ENCODE peak calls at places on chromosome 16, in seven cellular contexts. R, Y, P, V, B, Q and A are unnamed samples.

GRCh38 chr16:28534542-28535373 is 4.0 kb downstream of the NUPR1 start:
- DNase-seq in Q (no peak), B (no peak), Y (no peak), R (no peak), V (no peak), P (no peak), A (no peak)

GRCh38 chr16:87613961-87614360 is 11.7 kb downstream of the JPH3 start:
- DNase-seq in V (no peak), Y (no peak), R (no peak), B (no peak), Q (no peak), P (no peak), A (no peak)

GRCh38 chr16:1789643-1790045 is 3.9 kb downstream of the IGFALS start:
- DNase-seq in V (no peak), B (no peak), R (no peak), Q (no peak), Y (no peak), P (no peak), A (no peak)

GRCh38 chr16:5017678-5017969 is 16.1 kb downstream of the NAGPA start:
- DNase-seq in R (no peak), Q (no peak), P (no peak), B (no peak), V (no peak), Y (no peak), A (no peak)

GRCh38 chr16:51321251-51321650 is 170.2 kb upstream of the SALL1 start:
- DNase-seq in Q (no peak), V (no peak), R (no peak), Y (no peak), B (no peak), P (no peak), A (no peak)

GRCh38 chr16:27465483-27465879 is 63.5 kb downstream of the IL21R start:
- DNase-seq in P (no peak), Q (no peak), Y (no peak), V (no peak), R (no peak), B (no peak), A (no peak)

GRCh38 chr16:82152192-82152591 is 17.8 kb downstream of the MPHOSPH6 start:
- DNase-seq in R (no peak), V (no peak), Y (no peak), Q (no peak), B (no peak), P (no peak), A (no peak)

GRCh38 chr16:67390816-67391423 is 2.4 kb downstream of the TPPP3 start:
- DNase-seq in Q (no peak), R (no peak), P (no peak), V (no peak), B (no peak), Y (no peak), A (no peak)

GRCh38 chr16:27431773-27432599 is 30.0 kb downstream of the IL21R start:
- DNase-seq in B (no peak), P (no peak), Q (no peak), Y (peak), V (no peak), R (no peak), A (no peak)

GRCh38 chr16:15993541-15993940 is 44.1 kb downstream of the ABCC1 start:
- DNase-seq in V (no peak), Q (no peak), R (no peak), P (no peak), B (no peak), Y (no peak), A (no peak)

GRCh38 chr16:53055603-53056527 is 1.1 kb downstream of the CHD9 start:
- DNase-seq in V (peak), B (no peak), Q (no peak), Y (peak), R (peak), P (peak), A (peak)

GRCh38 chr16:89210904-89211515 is 6.5 kb upstream of the ZNF778 start:
- DNase-seq in P (no peak), Y (no peak), R (no peak), V (peak), B (no peak), Q (no peak), A (no peak)

GRCh38 chr16:2483160-2483559 is 8.2 kb downstream of the TBC1D24 start:
- DNase-seq in P (no peak), B (no peak), Q (no peak), R (no peak), V (peak), Y (no peak), A (no peak)

GRCh38 chr16:54466233-54466632 is 179.6 kb upstream of the IRX3 start:
- DNase-seq in V (no peak), P (no peak), B (no peak), R (no peak), Y (no peak), Q (no peak), A (no peak)

GRCh38 chr16:83002351-83003334 is 375.9 kb downstream of the CDH13 start:
- DNase-seq in Q (no peak), B (no peak), P (no peak), R (no peak), Y (no peak), V (no peak), A (no peak)

GRCh38 chr16:23754594-23755483 is at the start of gene CHP2:
- DNase-seq in B (no peak), Q (no peak), R (peak), P (no peak), Y (no peak), V (peak), A (no peak)

GRCh38 chr16:78288915-78289314 is 189.5 kb downstream of the WWOX start:
- DNase-seq in Q (no peak), B (no peak), P (no peak), Y (no peak), V (no peak), R (no peak), A (no peak)

GRCh38 chr16:1721372-1721771 is 15.4 kb downstream of the MAPK8IP3 start:
- DNase-seq in B (no peak), P (no peak), R (no peak), Q (no peak), Y (no peak), V (no peak), A (no peak)

GRCh38 chr16:526181-527014 is 1.1 kb upstream of the CAPN15 start:
- DNase-seq in Q (no peak), V (no peak), R (peak), P (no peak), Y (no peak), B (no peak), A (no peak)

GRCh38 chr16:88768041-88768876 is 16.8 kb downstream of the PIEZO1 start:
- DNase-seq in B (no peak), V (peak), R (peak), Y (no peak), P (no peak), Q (no peak), A (no peak)

GRCh38 chr16:55487048-55487803 is 8.2 kb downstream of the MMP2 start:
- DNase-seq in V (no peak), R (no peak), P (no peak), B (no peak), Y (no peak), Q (no peak), A (no peak)

GRCh38 chr16:46908540-46909372 is 24.6 kb downstream of the GPT2 start:
- DNase-seq in P (peak), Y (peak), B (peak), R (peak), V (peak), Q (no peak), A (peak)

GRCh38 chr16:82169861-82170845 is at the start of gene MPHOSPH6:
- DNase-seq in Q (peak), P (peak), B (peak), R (peak), Y (peak), V (peak), A (peak)

GRCh38 chr16:84223456-84223855 is 16.4 kb downstream of the KCNG4 start:
- DNase-seq in V (no peak), Q (no peak), B (no peak), P (no peak), R (no peak), Y (no peak), A (no peak)

GRCh38 chr16:11359370-11359769 is 14.1 kb downstream of the RMI2 start:
- DNase-seq in R (no peak), Q (no peak), P (no peak), V (no peak), B (peak), Y (no peak), A (peak)

GRCh38 chr16:72104905-72105304 is 11.3 kb downstream of the DHX38 start:
- DNase-seq in Q (no peak), R (no peak), V (no peak), P (no peak), Y (no peak), B (no peak), A (no peak)

GRCh38 chr16:4489030-4489429 is 12.8 kb downstream of the HMOX2 start:
- DNase-seq in V (no peak), Q (no peak), P (no peak), B (no peak), R (no peak), Y (no peak), A (no peak)

GRCh38 chr16:27551046-27551445 is 1.1 kb downstream of the KATNIP start:
- DNase-seq in Q (no peak), B (no peak), V (no peak), R (no peak), P (no peak), Y (no peak), A (no peak)

GRCh38 chr16:81729451-81729850 is 49.6 kb upstream of the PLCG2 start:
- DNase-seq in Y (peak), Q (no peak), P (peak), B (peak), V (no peak), R (no peak), A (no peak)

GRCh38 chr16:337437-337836 is 15.1 kb downstream of the AXIN1 start:
- DNase-seq in V (no peak), Q (no peak), P (no peak), Y (no peak), B (no peak), R (no peak), A (no peak)

GRCh38 chr16:51392651-51393187 is 241.6 kb upstream of the SALL1 start:
- DNase-seq in P (no peak), R (no peak), Q (no peak), V (no peak), Y (peak), B (no peak), A (no peak)

GRCh38 chr16:87333101-87333500 is 15.9 kb upstream of the C16orf95 start:
- DNase-seq in V (no peak), P (no peak), Y (no peak), R (no peak), Q (no peak), B (no peak), A (no peak)

GRCh38 chr16:23420011-23420410 is 33.0 kb downstream of the COG7 start:
- DNase-seq in B (no peak), Q (no peak), P (no peak), V (no peak), Y (no peak), R (no peak), A (no peak)

GRCh38 chr16:65426484-65426883 is 304.6 kb upstream of the CDH11 start:
- DNase-seq in Q (no peak), B (no peak), R (no peak), Y (no peak), V (no peak), P (no peak), A (no peak)

GRCh38 chr16:23539984-23540816 is 16.9 kb downstream of the EARS2 start:
- DNase-seq in R (no peak), V (no peak), Q (no peak), P (peak), Y (no peak), B (no peak), A (peak)

GRCh38 chr16:85934210-85934609 is 35.2 kb downstream of the IRF8 start:
- DNase-seq in P (no peak), R (no peak), B (no peak), Q (no peak), Y (no peak), V (no peak), A (no peak)

GRCh38 chr16:85940214-85940613 is 41.3 kb downstream of the IRF8 start:
- DNase-seq in B (no peak), Y (no peak), V (no peak), P (peak), Q (no peak), R (no peak), A (no peak)

GRCh38 chr16:85936761-85937343 is 37.9 kb downstream of the IRF8 start:
- DNase-seq in V (no peak), Y (no peak), R (no peak), B (no peak), P (no peak), Q (no peak), A (no peak)

GRCh38 chr16:85935391-85935956 is 36.5 kb downstream of the IRF8 start:
- DNase-seq in V (no peak), Q (no peak), B (no peak), P (no peak), R (no peak), Y (no peak), A (no peak)

GRCh38 chr16:85935957-85936760 is 37.2 kb downstream of the IRF8 start:
- DNase-seq in Y (no peak), P (no peak), R (no peak), Q (peak), V (no peak), B (no peak), A (no peak)
- TF ChIP-seq JUND in Y (no peak), P (no peak), R (no peak), Q (peak), V (no peak), B (no peak), A (no peak)

GRCh38 chr16:70651524-70651923 is 5.2 kb downstream of the IL34 start:
- DNase-seq in B (no peak), Y (no peak), R (no peak), V (no peak), Q (no peak), P (no peak), A (no peak)

GRCh38 chr16:70648606-70649005 is 2.2 kb downstream of the IL34 start:
- DNase-seq in P (no peak), Q (no peak), V (no peak), B (no peak), R (no peak), Y (no peak), A (no peak)

GRCh38 chr16:70647461-70648359 is 1.4 kb downstream of the IL34 start:
- DNase-seq in V (no peak), R (no peak), Q (no peak), Y (no peak), B (no peak), P (no peak), A (no peak)

GRCh38 chr16:70650216-70650615 is 3.9 kb downstream of the IL34 start:
- DNase-seq in Q (no peak), R (no peak), P (no peak), V (no peak), B (no peak), Y (no peak), A (no peak)

GRCh38 chr16:70649300-70649699 is 2.9 kb downstream of the IL34 start:
- DNase-seq in Q (no peak), R (no peak), Y (no peak), V (no peak), B (no peak), P (no peak), A (no peak)
- TF ChIP-seq JUND in Q (no peak), R (no peak), Y (no peak), V (no peak), B (no peak), P (no peak), A (no peak)

GRCh38 chr16:49750341-49751011 is 105.4 kb downstream of the ZNF423 start:
- DNase-seq in R (no peak), B (no peak), Y (no peak), V (peak), P (no peak), Q (no peak), A (no peak)
- TF ChIP-seq JUND in R (no peak), B (no peak), Y (no peak), V (no peak), P (no peak), Q (no peak), A (no peak)

DNA sequence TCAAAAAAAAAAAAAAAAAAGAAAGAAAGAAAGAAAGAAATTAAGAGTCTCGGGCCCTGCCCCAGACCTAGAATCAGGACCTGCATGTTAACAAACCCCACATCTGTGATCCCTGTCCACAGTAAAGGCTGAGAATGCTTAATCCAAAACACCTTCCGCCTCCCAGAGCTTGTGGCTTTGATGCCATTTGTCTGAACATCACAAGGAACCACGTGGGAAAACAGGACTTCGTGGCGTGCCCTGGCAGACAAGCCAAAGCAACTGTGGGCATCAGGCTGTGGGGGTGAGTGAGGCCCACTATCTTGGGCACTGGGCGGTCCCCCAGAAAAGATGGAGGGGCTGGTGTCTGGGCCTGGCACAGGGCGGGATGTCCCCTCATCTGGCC is 173.4 kb upstream of the CIBAR2 start:
- DNase-seq in Y (no peak), Q (no peak), V (no peak), R (no peak), P (no peak), B (no peak), A (no peak)
- TF ChIP-seq JUND in Y (no peak), Q (no peak), V (no peak), R (no peak), P (no peak), B (no peak), A (no peak)

GRCh38 chr16:69187387-69187890 is 475 bp downstream of the SNTB2 start:
- DNase-seq in Y (peak), B (no peak), P (no peak), Q (no peak), R (peak), V (peak), A (peak)

GRCh38 chr16:69179255-69180010 is 7.5 kb upstream of the SNTB2 start:
- DNase-seq in Y (no peak), B (no peak), R (no peak), V (peak), Q (no peak), P (peak), A (peak)

GRCh38 chr16:69180011-69180338 is 7.0 kb upstream of the SNTB2 start:
- DNase-seq in P (no peak), B (no peak), Y (no peak), R (no peak), Q (no peak), V (no peak), A (no peak)

GRCh38 chr16:69186642-69187386 is at the start of gene SNTB2:
- DNase-seq in R (peak), Y (peak), Q (peak), V (peak), B (peak), P (peak), A (peak)

GRCh38 chr16:69182730-69183416 is 4.1 kb upstream of the SNTB2 start:
- DNase-seq in Q (no peak), P (no peak), B (no peak), Y (no peak), V (no peak), R (no peak), A (no peak)
- TF ChIP-seq JUND in Q (no peak), P (no peak), B (no peak), Y (no peak), V (no peak), R (no peak), A (no peak)

DNA sequence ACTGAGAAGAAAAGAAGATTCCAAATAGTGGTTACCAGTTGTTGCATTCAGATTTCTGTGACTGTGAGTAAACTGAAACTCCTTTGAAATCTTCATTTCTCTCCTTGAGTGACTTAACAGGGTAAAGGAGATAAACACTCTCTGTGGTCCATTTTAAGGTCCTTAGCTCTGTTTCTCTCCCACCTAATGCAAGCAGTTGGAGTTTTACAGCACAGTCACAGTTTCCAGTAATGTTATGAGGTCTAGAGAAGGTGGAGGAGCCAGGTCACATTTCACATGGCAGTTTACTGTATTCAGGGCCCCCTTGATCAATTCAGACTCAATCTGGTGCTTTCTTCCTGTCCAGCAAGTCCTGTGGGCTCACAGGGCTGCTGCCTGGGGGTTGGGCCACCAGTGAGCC is 32.2 kb upstream of the SLC12A3 start:
- DNase-seq in Y (no peak), R (no peak), P (no peak), V (no peak), Q (no peak), B (no peak), A (no peak)
- TF ChIP-seq JUND in Y (no peak), R (no peak), P (no peak), V (no peak), Q (no peak), B (no peak), A (no peak)

GRCh38 chr16:19874816-19875546 is 9.7 kb downstream of the GPRC5B start:
- DNase-seq in Q (no peak), B (no peak), V (no peak), Y (no peak), P (no peak), R (no peak), A (no peak)
- TF ChIP-seq JUND in Q (no peak), B (no peak), V (no peak), Y (no peak), P (no peak), R (no peak), A (no peak)

GRCh38 chr16:56637814-56638750 is at the start of gene MT1A:
- DNase-seq in B (no peak), Q (no peak), Y (peak), P (peak), R (peak), V (peak), A (no peak)
- TF ChIP-seq JUND in B (no peak), Q (no peak), Y (no peak), P (no peak), R (no peak), V (no peak), A (no peak)

GRCh38 chr16:8374586-8374985 is 215.7 kb downstream of the TMEM114 start:
- DNase-seq in P (no peak), B (no peak), Y (no peak), Q (no peak), V (no peak), R (no peak), A (no peak)
- TF ChIP-seq JUND in P (no peak), B (no peak), Y (no peak), Q (no peak), V (no peak), R (no peak), A (no peak)

DNA sequence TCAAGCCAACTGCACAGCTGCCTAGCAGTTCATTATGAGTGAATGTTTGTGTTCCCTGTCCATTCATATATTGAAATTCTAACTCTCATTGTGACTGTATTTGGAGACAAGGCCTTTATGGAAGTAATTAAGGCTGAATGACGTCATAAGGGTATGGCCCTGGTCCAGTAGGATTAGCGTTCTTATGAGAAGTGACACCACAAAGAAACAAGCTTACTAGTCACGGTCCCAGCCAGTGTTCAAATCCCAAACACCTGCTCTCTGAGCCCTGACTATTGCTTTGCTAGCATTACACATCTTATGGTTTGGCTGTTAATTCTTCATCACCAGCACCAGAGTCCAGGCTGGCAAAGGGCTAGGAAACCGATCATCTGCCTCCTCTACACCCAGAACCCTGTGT is 2.2 kb downstream of the ZNF668 start:
- DNase-seq in B (no peak), Y (no peak), R (peak), P (no peak), Q (no peak), V (no peak), A (no peak)
- TF ChIP-seq JUND in B (no peak), Y (no peak), R (peak), P (no peak), Q (peak), V (no peak), A (no peak)